ENCODE peak calls at places on chromosomes 6 and 20, in nine cellular contexts. T, R, V, Z, H, Y, K, O and C are unnamed samples.

GRCh38 chr6:143949962-143950361 is 58.1 kb downstream of the PLAGL1 start:
- DNase-seq in T (no peak), R (no peak), V (no peak), Z (no peak), H (no peak), Y (no peak), K (no peak), O (no peak), C (no peak)

GRCh38 chr6:76533661-76534060 is 461.2 kb upstream of the IMPG1 start:
- DNase-seq in T (no peak), R (no peak), V (no peak), Z (no peak), H (no peak), Y (no peak), K (no peak), O (no peak), C (no peak)

GRCh38 chr20:51275816-51276215 is 252.9 kb upstream of the KCNG1 start:
- DNase-seq in T (no peak), R (no peak), V (no peak), Z (no peak), H (peak; percentile 47), Y (no peak), K (no peak), O (no peak), C (no peak)

GRCh38 chr20:51457281-51457932 is 85.1 kb downstream of the NFATC2 start:
- DNase-seq in T (peak; percentile 90), R (no peak), V (peak; percentile 34), Z (peak; percentile 28), H (peak; percentile 73), Y (peak; percentile 72), K (no peak), O (peak; percentile 24), C (peak; percentile 27)

GRCh38 chr6:126631343-126631742 is 291.4 kb downstream of the CENPW start:
- DNase-seq in T (no peak), R (no peak), V (no peak), Z (no peak), H (peak; percentile 43), Y (no peak), K (no peak), O (no peak), C (no peak)

GRCh38 chr6:61810047-61810446 is 476.0 kb downstream of the KHDRBS2 start:
- DNase-seq in T (no peak), R (no peak), V (no peak), Z (no peak), H (no peak), Y (no peak), K (no peak), O (no peak), C (no peak)

GRCh38 chr20:46746972-46747371 is 37.5 kb downstream of the SLC2A10 start:
- DNase-seq in T (peak; percentile 29), R (no peak), V (no peak), Z (no peak), H (no peak), Y (no peak), K (no peak), O (peak; percentile 28), C (no peak)

GRCh38 chr20:61795669-61796630 is 269.7 kb downstream of the TAF4 start:
- DNase-seq in T (no peak), R (no peak), V (no peak), Z (no peak), H (no peak), Y (no peak), K (no peak), O (no peak), C (no peak)

GRCh38 chr6:124881898-124882579 is 80.2 kb upstream of the RNF217 start:
- DNase-seq in T (no peak), R (no peak), V (no peak), Z (no peak), H (no peak), Y (no peak), K (no peak), O (no peak), C (no peak)

GRCh38 chr6:125904871-125905270 is 51.7 kb upstream of the HINT3 start:
- DNase-seq in T (no peak), R (no peak), V (no peak), Z (no peak), H (no peak), Y (no peak), K (no peak), O (no peak), C (no peak)

GRCh38 chr6:165646484-165646883 is 16.6 kb downstream of the PDE10A start:
- DNase-seq in T (no peak), R (no peak), V (no peak), Z (no peak), H (no peak), Y (no peak), K (no peak), O (no peak), C (no peak)

GRCh38 chr6:140846518-140847277 is 1286.0 kb upstream of the GJE1 start:
- DNase-seq in T (no peak), R (no peak), V (no peak), Z (no peak), H (no peak), Y (no peak), K (no peak), O (no peak), C (no peak)

GRCh38 chr6:170189236-170189635 is 101.6 kb downstream of the DLL1 start:
- DNase-seq in T (no peak), R (no peak), V (peak; percentile 16), Z (no peak), H (no peak), Y (no peak), K (no peak), O (no peak), C (no peak)

GRCh38 chr6:105207524-105208269 is 27.9 kb upstream of the POPDC3 start:
- DNase-seq in T (no peak), R (no peak), V (no peak), Z (no peak), H (no peak), Y (no peak), K (no peak), O (no peak), C (no peak)

GRCh38 chr6:5580736-5581568 is 319.6 kb downstream of the FARS2 start:
- DNase-seq in T (no peak), R (no peak), V (no peak), Z (no peak), H (no peak), Y (no peak), K (peak; percentile 47), O (no peak), C (no peak)
- TF ChIP-seq CTCF in T (no peak), R (no peak), V (no peak), Z (no peak), H (no peak), Y (no peak), K (no peak), O (no peak), C (no peak)

DNA sequence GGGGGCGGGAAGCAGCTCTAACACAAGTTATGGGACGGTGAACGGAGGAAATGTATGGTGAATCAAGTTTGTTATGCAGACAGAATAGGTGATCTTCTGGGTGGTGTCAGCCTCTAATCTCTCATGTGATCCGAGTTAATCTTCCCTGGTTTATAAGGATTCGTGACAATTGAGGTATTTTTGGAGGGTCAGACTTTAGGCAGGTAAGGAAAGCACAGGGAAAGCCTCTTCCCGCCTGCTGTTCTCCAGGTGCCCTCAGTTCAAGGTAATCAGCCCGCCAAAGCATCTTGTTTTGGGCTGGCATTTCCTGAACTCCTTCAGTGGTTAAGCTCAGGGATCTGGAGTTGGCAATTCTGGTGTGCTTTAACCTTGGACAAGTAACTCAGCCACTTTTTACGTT is 1.2 kb downstream of the CSTF1 start:
- DNase-seq in T (no peak), R (no peak), V (no peak), Z (no peak), H (no peak), Y (no peak), K (no peak), O (no peak), C (no peak)
- H3K36me3 ChIP-seq in T (peaks cover 18% of the 10 kb centered on the region), R (peaks cover 43% of the 10 kb centered on the region), V (peaks cover 11% of the 10 kb centered on the region), Z (no peaks in the 10 kb centered on the region), H (no peaks in the 10 kb centered on the region), Y (peaks cover 37% of the 10 kb centered on the region), K (peaks cover 33% of the 10 kb centered on the region), O (peaks cover 42% of the 10 kb centered on the region), C (no peaks in the 10 kb centered on the region)

GRCh38 chr20:50191065-50191565 is 485 bp downstream of the CEBPB start:
- DNase-seq in T (no peak), R (peak; percentile 71), V (peak; percentile 49), Z (peak; percentile 52), H (peak; percentile 61), Y (peak; percentile 69), K (peak; percentile 80), O (no peak), C (peak; percentile 74)

GRCh38 chr20:50193169-50193850 is 2.7 kb downstream of the CEBPB start:
- DNase-seq in T (peak; percentile 76), R (no peak), V (no peak), Z (no peak), H (no peak), Y (no peak), K (no peak), O (no peak), C (peak; percentile 40)

GRCh38 chr20:50192364-50193168 is 1.9 kb downstream of the CEBPB start:
- DNase-seq in T (peak; percentile 96), R (peak; percentile 78), V (peak; percentile 87), Z (peak; percentile 88), H (peak; percentile 92), Y (peak; percentile 87), K (peak; percentile 89), O (peak; percentile 65), C (peak; percentile 90)

GRCh38 chr20:50190251-50191064 is at the start of gene CEBPB:
- DNase-seq in T (peak; percentile 97), R (peak; percentile 94), V (peak; percentile 90), Z (peak; percentile 91), H (peak; percentile 91), Y (peak; percentile 92), K (peak; percentile 94), O (peak; percentile 76), C (peak; percentile 92)

GRCh38 chr20:50191566-50192363 is 1.1 kb downstream of the CEBPB start:
- DNase-seq in T (peak; percentile 76), R (peak; percentile 47), V (peak; percentile 35), Z (peak; percentile 66), H (no peak), Y (peak; percentile 59), K (peak; percentile 73), O (no peak), C (peak; percentile 68)
- TF ChIP-seq POLR2A in T (peak; percentile 32), R (no peak), V (no peak), Z (no peak), H (peak; percentile 54), Y (no peak), K (peak; percentile 18), O (peak; percentile 16), C (no peak)

GRCh38 chr20:35151739-35152138 is 4.6 kb upstream of the EDEM2 start:
- DNase-seq in T (no peak), R (no peak), V (no peak), Z (peak; percentile 30), H (no peak), Y (no peak), K (no peak), O (no peak), C (peak; percentile 6)

GRCh38 chr20:35145141-35145564 is 2.0 kb downstream of the EDEM2 start:
- DNase-seq in T (no peak), R (no peak), V (no peak), Z (no peak), H (peak; percentile 45), Y (no peak), K (peak; percentile 61), O (peak; percentile 47), C (peak; percentile 22)

GRCh38 chr20:35144694-35145093 is 2.4 kb downstream of the EDEM2 start:
- DNase-seq in T (no peak), R (no peak), V (no peak), Z (no peak), H (no peak), Y (no peak), K (peak; percentile 67), O (no peak), C (no peak)

GRCh38 chr20:35146299-35146921 is 726 bp downstream of the EDEM2 start:
- DNase-seq in T (no peak), R (no peak), V (no peak), Z (peak; percentile 21), H (peak; percentile 30), Y (no peak), K (peak; percentile 66), O (no peak), C (peak; percentile 28)

GRCh38 chr20:35146922-35147574 is at the start of gene EDEM2:
- DNase-seq in T (peak; percentile 97), R (peak; percentile 94), V (peak; percentile 89), Z (peak; percentile 94), H (peak; percentile 94), Y (peak; percentile 97), K (peak; percentile 97), O (peak; percentile 92), C (peak; percentile 96)
- TF ChIP-seq CTCF in T (no peak), R (no peak), V (no peak), Z (no peak), H (no peak), Y (no peak), K (no peak), O (no peak), C (no peak)